ENCODE peak calls at places on chromosomes 16 and 17, in eight cellular contexts. H is progenitor cell of endocrine pancreas; L is CD8-positive, alpha-beta memory T cell; Y is LHCN-M2; M is AG09309; Q is NCI-H1048; N is GM04503; I is GM10248. R is an unnamed sample.

GRCh38 chr16:71811261-71811803 is 2.7 kb upstream of the AP1G1 start:
- DNase-seq in N (no peak), Q (no peak), H (no peak), M (no peak), L (no peak), Y (no peak), I (no peak), R (no peak)

GRCh38 chr17:76032073-76032779 is 5.1 kb upstream of the EVPL start:
- DNase-seq in Q (no peak), H (no peak), L (no peak), Y (no peak), M (no peak), I (no peak), N (no peak), R (no peak)

GRCh38 chr17:79732246-79732645 is 1.5 kb downstream of the ENPP7 start:
- DNase-seq in Y (no peak), M (no peak), L (no peak), I (no peak), H (no peak), N (no peak), Q (no peak), R (no peak)

GRCh38 chr16:86579268-86580062 is 1.1 kb downstream of the FOXL1 start:
- DNase-seq in H (no peak), N (no peak), L (no peak), I (no peak), M (no peak), Q (no peak), Y (no peak), R (no peak)

GRCh38 chr16:59527206-59527997 is 793.3 kb upstream of the GOT2 start:
- DNase-seq in M (peak; percentile 78), Y (peak; percentile 77), N (no peak), H (no peak), I (no peak), Q (no peak), L (no peak), R (no peak)

GRCh38 chr17:82840431-82840831 is 609 bp upstream of the ZNF750 start:
- DNase-seq in H (no peak), M (no peak), L (no peak), Q (no peak), N (no peak), I (no peak), Y (no peak), R (no peak)

GRCh38 chr16:79003026-79003617 is 597.4 kb downstream of the MAF start:
- DNase-seq in L (no peak), I (no peak), H (no peak), N (no peak), Q (no peak), Y (no peak), M (no peak), R (no peak)

GRCh38 chr17:1239210-1239609 is 31.0 kb upstream of the BHLHA9 start:
- DNase-seq in M (peak; percentile 84), I (no peak), H (no peak), L (no peak), N (no peak), Q (no peak), Y (no peak), R (no peak)

GRCh38 chr17:75440738-75441448 is 15.5 kb upstream of the TMEM94 start:
- DNase-seq in Y (no peak), N (no peak), M (no peak), I (no peak), Q (no peak), L (no peak), H (no peak), R (no peak)

GRCh38 chr17:64278614-64279013 is 15.6 kb upstream of the TEX2 start:
- DNase-seq in M (peak; percentile 3), N (no peak), Y (peak; percentile 56), L (no peak), Q (no peak), H (no peak), I (no peak), R (no peak)

GRCh38 chr17:12041316-12041715 is 20.6 kb downstream of the MAP2K4 start:
- DNase-seq in L (no peak), N (peak; percentile 51), M (peak; percentile 29), H (no peak), Y (peak; percentile 84), Q (no peak), I (no peak), R (peak; percentile 23)

GRCh38 chr17:51166198-51166986 is at the start of gene NME2:
- DNase-seq in L (peak; percentile 51), N (peak; percentile 42), H (peak; percentile 77), I (peak; percentile 95), Q (peak; percentile 52), M (no peak), Y (peak; percentile 80), R (peak; percentile 52)

GRCh38 chr17:6554871-6555330 is 1.5 kb downstream of the PITPNM3 start:
- DNase-seq in H (no peak), Q (no peak), I (no peak), N (no peak), Y (no peak), L (no peak), M (no peak), R (no peak)

GRCh38 chr17:13154403-13154802 is 136.6 kb upstream of the ELAC2 start:
- DNase-seq in I (no peak), N (no peak), Y (no peak), M (no peak), H (no peak), L (no peak), Q (no peak), R (no peak)

GRCh38 chr16:27929818-27930217 is 133.7 kb downstream of the GSG1L start:
- DNase-seq in N (no peak), M (no peak), Q (no peak), Y (no peak), L (no peak), H (no peak), I (no peak), R (no peak)

GRCh38 chr17:49597438-49597837 is 21.8 kb downstream of the NXPH3 start:
- DNase-seq in L (no peak), I (no peak), Q (no peak), N (no peak), H (no peak), Y (no peak), M (no peak), R (no peak)

GRCh38 chr17:43695968-43696865 is 34.5 kb upstream of the MEOX1 start:
- DNase-seq in H (no peak), M (no peak), Q (no peak), L (no peak), Y (peak; percentile 64), I (no peak), N (no peak), R (no peak)

GRCh38 chr16:70254095-70254964 is 2.6 kb upstream of the EXOSC6 start:
- DNase-seq in L (no peak), Y (peak; percentile 29), N (no peak), I (no peak), M (no peak), H (no peak), Q (no peak), R (no peak)

GRCh38 chr17:79572136-79572915 is 38.5 kb downstream of the RBFOX3 start:
- DNase-seq in Y (no peak), Q (no peak), M (no peak), L (no peak), I (no peak), H (no peak), N (no peak), R (no peak)

GRCh38 chr16:61323456-61323855 is 712.8 kb downstream of the CDH8 start:
- DNase-seq in N (no peak), Y (peak; percentile 50), Q (no peak), I (no peak), H (no peak), M (no peak), L (no peak), R (no peak)